ENCODE peak calls at places on chromosomes 5 and 9, in nine cellular contexts. I, A, Z, S, V, R, N, L and M are unnamed samples.
A peak's percentile ranks its signal among the peaks of the same experiment; 100 is the strongest.

GRCh38 chr5:132059696-132060500 is 557 bp upstream of the IL3 start:
- DNase-seq in S (no peak), I (peak; percentile 40), R (no peak), A (peak; percentile 27), L (no peak), N (no peak), Z (no peak), V (no peak), M (no peak)

GRCh38 chr9:89309608-89310485 is 1.1 kb upstream of the CKS2 start:
- DNase-seq in Z (no peak), L (no peak), I (no peak), N (no peak), R (no peak), V (peak; percentile 38), S (peak; percentile 60), A (no peak), M (peak; percentile 25)

GRCh38 chr5:114335391-114335790 is 26.5 kb upstream of the KCNN2 start:
- DNase-seq in V (no peak), L (no peak), S (no peak), R (no peak), A (no peak), N (no peak), Z (no peak), I (no peak), M (no peak)

GRCh38 chr5:175696139-175696854 is 38.4 kb downstream of the HRH2 start:
- DNase-seq in I (peak; percentile 83), A (peak; percentile 83), N (no peak), S (peak; percentile 67), L (peak; percentile 8), V (peak; percentile 49), Z (peak; percentile 75), R (peak; percentile 34), M (peak; percentile 84)

GRCh38 chr9:126366366-126367011 is 39.9 kb downstream of the MVB12B start:
- DNase-seq in A (no peak), N (no peak), I (no peak), L (no peak), Z (no peak), R (no peak), V (no peak), S (no peak), M (no peak)

GRCh38 chr9:74083681-74084433 is 413.3 kb upstream of the RORB start:
- DNase-seq in L (no peak), Z (no peak), R (no peak), V (no peak), S (no peak), A (no peak), N (no peak), I (no peak), M (no peak)

GRCh38 chr9:80285325-80285724 is 713.6 kb downstream of the TLE4 start:
- DNase-seq in S (no peak), N (no peak), I (no peak), V (peak; percentile 2), A (no peak), Z (peak; percentile 40), L (peak; percentile 46), R (peak; percentile 8), M (peak; percentile 20)

GRCh38 chr9:95736891-95737522 is 138.5 kb upstream of the ERCC6L2 start:
- DNase-seq in A (no peak), L (no peak), I (no peak), N (no peak), Z (no peak), S (no peak), R (peak; percentile 81), V (no peak), M (no peak)

GRCh38 chr5:105413406-105413990 is 1850.9 kb upstream of the NUDT12 start:
- DNase-seq in R (peak; percentile 53), Z (no peak), I (no peak), A (no peak), V (no peak), S (no peak), L (no peak), N (no peak), M (no peak)

GRCh38 chr5:160298189-160298588 is 14.2 kb downstream of the CCNJL start:
- DNase-seq in V (peak; percentile 22), A (no peak), N (no peak), S (no peak), L (no peak), Z (no peak), I (no peak), R (no peak), M (no peak)

GRCh38 chr9:98652741-98653140 is 56.0 kb downstream of the GABBR2 start:
- DNase-seq in I (no peak), Z (no peak), V (no peak), N (no peak), A (no peak), S (no peak), L (no peak), R (no peak), M (no peak)

GRCh38 chr5:72554897-72555296 is 47.7 kb upstream of the ZNF366 start:
- DNase-seq in R (no peak), V (no peak), Z (no peak), A (no peak), N (no peak), S (no peak), I (no peak), L (no peak), M (no peak)

GRCh38 chr5:13252701-13253100 is 691.8 kb downstream of the DNAH5 start:
- DNase-seq in Z (no peak), S (no peak), V (no peak), N (no peak), R (no peak), L (no peak), I (no peak), A (no peak), M (no peak)

GRCh38 chr5:55993013-55993412 is 1.8 kb downstream of the IL6ST start:
- DNase-seq in V (peak; percentile 63), S (no peak), L (peak; percentile 45), A (no peak), Z (no peak), I (no peak), N (no peak), R (peak; percentile 65), M (no peak)

GRCh38 chr9:96853711-96854072 is 622 bp downstream of the ZNF782 start:
- DNase-seq in I (no peak), A (no peak), L (peak; percentile 12), V (no peak), S (no peak), N (peak; percentile 10), R (peak; percentile 26), Z (no peak), M (no peak)

GRCh38 chr9:37984672-37985611 is 81.0 kb upstream of the SLC25A51 start:
- DNase-seq in A (no peak), R (peak; percentile 32), V (peak; percentile 69), Z (no peak), I (no peak), N (peak; percentile 89), S (peak; percentile 44), L (peak; percentile 76), M (no peak)

GRCh38 chr5:94021246-94021645 is 279.8 kb upstream of the POU5F2 start:
- DNase-seq in S (peak; percentile 36), V (peak; percentile 29), R (peak; percentile 94), N (no peak), A (no peak), L (peak; percentile 76), Z (peak; percentile 61), I (no peak), M (peak; percentile 17)

GRCh38 chr9:91682806-91683205 is 259.2 kb upstream of the NFIL3 start:
- DNase-seq in S (no peak), A (no peak), R (peak; percentile 73), L (peak; percentile 27), N (no peak), I (no peak), V (peak; percentile 30), Z (no peak), M (no peak)

GRCh38 chr5:150700298-150700599 is 613 bp downstream of the RBM22 start:
- DNase-seq in V (no peak), N (no peak), Z (no peak), S (peak; percentile 20), R (no peak), L (peak; percentile 13), A (no peak), I (no peak), M (no peak)

GRCh38 chr9:115494958-115495690 is 377.2 kb upstream of the TNC start:
- DNase-seq in S (peak; percentile 89), A (no peak), I (no peak), Z (no peak), R (no peak), L (no peak), V (peak; percentile 6), N (no peak), M (no peak)

GRCh38 chr9:136619742-136620440 is 42.8 kb upstream of the EGFL7 start:
- DNase-seq in I (no peak), S (no peak), Z (no peak), A (no peak), R (peak; percentile 47), V (peak; percentile 65), L (peak; percentile 70), N (no peak), M (no peak)

GRCh38 chr5:137935190-137935589 is 45.9 kb downstream of the PKD2L2 start:
- DNase-seq in A (no peak), I (no peak), R (no peak), L (no peak), Z (no peak), S (no peak), V (no peak), N (no peak), M (no peak)

GRCh38 chr5:95317085-95317484 is 32.2 kb upstream of the MCTP1 start:
- DNase-seq in V (no peak), S (no peak), Z (no peak), L (no peak), I (no peak), A (no peak), R (no peak), N (no peak), M (peak; percentile 13)

GRCh38 chr5:66246621-66247020 is 102.5 kb downstream of the SREK1 start:
- DNase-seq in L (peak; percentile 70), N (no peak), S (no peak), A (no peak), R (peak; percentile 88), V (peak; percentile 44), Z (no peak), I (no peak), M (no peak)

GRCh38 chr9:133403766-133404439 is 13.9 kb downstream of the REXO4 start:
- DNase-seq in Z (no peak), I (peak; percentile 78), L (peak; percentile 7), R (peak; percentile 22), S (no peak), N (peak; percentile 45), V (peak; percentile 18), A (peak; percentile 61), M (peak; percentile 77)

GRCh38 chr9:11319477-11320060 is 706.8 kb upstream of the PTPRD start:
- DNase-seq in V (peak; percentile 3), L (peak; percentile 16), R (peak; percentile 3), I (no peak), A (no peak), S (peak; percentile 44), N (peak; percentile 62), Z (peak; percentile 32), M (peak; percentile 59)

GRCh38 chr5:76210946-76211345 is 127.8 kb downstream of the SV2C start:
- DNase-seq in S (no peak), R (no peak), I (no peak), V (no peak), L (no peak), Z (no peak), A (no peak), N (no peak), M (no peak)

GRCh38 chr5:96626956-96627355 is 35.2 kb upstream of the CAST start:
- DNase-seq in S (no peak), Z (peak; percentile 13), V (peak; percentile 94), A (no peak), R (peak; percentile 87), L (peak; percentile 97), I (no peak), N (no peak), M (peak; percentile 44)

GRCh38 chr5:134090482-134090881 is 24.0 kb upstream of the TCF7 start:
- DNase-seq in Z (no peak), A (no peak), R (no peak), L (no peak), V (no peak), I (no peak), S (no peak), N (no peak), M (no peak)

GRCh38 chr5:169301386-169301930 is 519 bp upstream of the SLIT3 start:
- DNase-seq in S (no peak), I (no peak), R (peak; percentile 25), V (peak; percentile 22), N (no peak), Z (no peak), A (no peak), L (no peak), M (no peak)

GRCh38 chr5:94847019-94847418 is 228.6 kb downstream of the SLF1 start:
- DNase-seq in V (no peak), L (no peak), S (peak; percentile 22), R (no peak), Z (no peak), I (no peak), A (no peak), N (no peak), M (no peak)